ENCODE peak calls at places on chromosomes 7 and 10, in six cellular contexts. Y is MM.1S, F is RWPE1, E is ovary, T is cardiac muscle cell, K is right atrium auricular region. V is an unnamed sample.

GRCh38 chr10:102745157-102745556 is 1.4 kb downstream of the WBP1L start:
- DNase-seq in Y (no peak), F (no peak), E (no peak), T (no peak), K (no peak), V (no peak)

GRCh38 chr7:80918909-80919721 is at the start of gene SEMA3C:
- DNase-seq in Y (peak), F (peak), E (peak), T (peak), K (peak), V (peak)

GRCh38 chr7:27459021-27459728 is 203.5 kb downstream of the HIBADH start:
- DNase-seq in Y (no peak), F (no peak), E (no peak), T (peak), K (no peak), V (no peak)

GRCh38 chr10:70679498-70679897 is 7.2 kb downstream of the ADAMTS14 start:
- DNase-seq in Y (no peak), F (no peak), E (no peak), T (peak), K (peak), V (no peak)

GRCh38 chr7:82044497-82045080 is 274.7 kb upstream of the HGF start:
- DNase-seq in Y (peak), F (peak), E (peak), T (peak), K (peak), V (peak)

GRCh38 chr10:5033061-5033770 is 29.6 kb upstream of the AKR1C2 start:
- DNase-seq in Y (no peak), F (peak), E (no peak), T (peak), K (no peak), V (no peak)

GRCh38 chr7:121605297-121605640 is 209.2 kb upstream of the FAM3C start:
- DNase-seq in Y (peak), F (peak), E (no peak), T (peak), K (no peak), V (no peak)

GRCh38 chr10:30437039-30437781 is 3.2 kb downstream of the MAP3K8 start:
- DNase-seq in Y (peak), F (no peak), E (no peak), T (peak), K (no peak), V (no peak)

GRCh38 chr10:71531485-71532446 is 135.0 kb downstream of the CDH23 start:
- DNase-seq in Y (no peak), F (no peak), E (no peak), T (no peak), K (no peak), V (no peak)

GRCh38 chr7:113936535-113936934 is 17.7 kb upstream of the PPP1R3A start:
- DNase-seq in Y (no peak), F (no peak), E (no peak), T (no peak), K (no peak), V (no peak)

GRCh38 chr7:1193593-1194424 is 33.8 kb upstream of the ZFAND2A start:
- DNase-seq in Y (peak), F (peak), E (no peak), T (peak), K (no peak), V (no peak)

GRCh38 chr7:75866497-75867389 is 12.1 kb upstream of the RHBDD2 start:
- DNase-seq in Y (peak), F (peak), E (peak), T (peak), K (peak), V (peak)

GRCh38 chr10:70433581-70434280 is 7.8 kb downstream of the NODAL start:
- DNase-seq in Y (no peak), F (no peak), E (no peak), T (peak), K (no peak), V (no peak)

GRCh38 chr10:122525788-122526187 is 34.8 kb upstream of the DMBT1 start:
- DNase-seq in Y (no peak), F (no peak), E (no peak), T (peak), K (no peak), V (no peak)

GRCh38 chr10:12852732-12853131 is 148.8 kb downstream of the CCDC3 start:
- DNase-seq in Y (no peak), F (no peak), E (no peak), T (no peak), K (peak), V (no peak)

GRCh38 chr7:155198206-155198892 is 99.3 kb upstream of the INSIG1 start:
- DNase-seq in Y (no peak), F (no peak), E (no peak), T (no peak), K (no peak), V (no peak)

GRCh38 chr7:106858618-106859532 is 6.2 kb upstream of the PIK3CG start:
- DNase-seq in Y (no peak), F (peak), E (no peak), T (peak), K (no peak), V (no peak)

GRCh38 chr10:60114765-60115586 is 208.6 kb upstream of the CCDC6 start:
- DNase-seq in Y (peak), F (no peak), E (no peak), T (peak), K (no peak), V (no peak)

GRCh38 chr7:149261321-149261828 is 621 bp upstream of the ZNF783 start:
- DNase-seq in Y (peak), F (peak), E (no peak), T (peak), K (no peak), V (no peak)

GRCh38 chr10:22573820-22574569 is 140.4 kb downstream of the PIP4K2A start:
- DNase-seq in Y (peak), F (no peak), E (no peak), T (peak), K (no peak), V (no peak)

GRCh38 chr10:78927257-78927995 is 141.3 kb upstream of the ZMIZ1 start:
- DNase-seq in Y (no peak), F (peak), E (no peak), T (no peak), K (no peak), V (no peak)

DNA sequence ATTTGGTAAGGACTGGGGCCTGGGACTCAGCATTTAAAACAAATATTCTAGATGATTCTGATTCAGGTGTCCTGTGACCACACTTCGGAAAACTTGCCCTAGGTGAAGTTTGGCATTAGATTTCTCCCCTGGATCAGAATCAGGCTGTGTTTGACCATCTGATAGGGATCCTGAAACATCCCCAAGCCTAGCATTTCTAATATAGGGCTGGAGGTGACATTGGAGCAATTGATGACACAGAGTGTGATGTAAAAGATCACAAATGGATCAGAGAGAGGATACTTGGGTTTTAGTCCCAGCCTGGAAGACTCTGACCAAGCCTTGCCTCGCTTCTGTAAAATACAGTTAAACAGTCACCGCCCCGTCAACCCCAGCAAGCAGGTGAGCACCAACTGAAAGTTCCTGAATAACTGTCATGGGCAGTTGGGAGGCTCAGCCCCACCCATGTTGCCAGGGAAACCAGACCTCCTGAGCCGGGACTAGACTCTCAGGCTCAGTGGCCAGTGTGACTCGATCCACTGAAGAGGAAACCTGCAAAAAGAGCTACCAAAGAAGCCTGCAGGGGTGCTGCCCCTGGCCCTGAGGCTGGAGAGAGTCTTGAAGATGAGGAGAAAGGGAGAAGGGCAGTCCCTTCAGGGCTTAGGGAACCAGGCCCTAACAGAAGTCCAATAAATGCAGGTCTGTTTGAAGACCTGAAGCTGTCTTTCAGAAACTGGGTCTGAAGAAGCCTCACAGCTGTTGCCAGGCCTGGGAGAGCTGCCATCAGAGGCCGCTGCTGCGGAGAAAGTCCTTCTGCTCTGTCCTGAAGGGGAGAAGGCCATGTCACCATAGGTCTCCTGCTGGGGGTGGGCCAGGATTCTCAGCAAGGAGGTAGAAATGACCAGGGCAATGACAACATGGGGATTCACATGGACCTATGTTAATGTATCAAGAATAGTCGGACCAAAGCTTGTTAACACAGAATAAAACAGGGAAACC is 126.1 kb upstream of the KCNMA1 start:
- DNase-seq in Y (peak), F (no peak), E (no peak), T (no peak), K (no peak), V (no peak)
- H3K27ac ChIP-seq in Y (peak), F (peak), E (no peak), T (peak), K (no peak), V (no peak)

DNA sequence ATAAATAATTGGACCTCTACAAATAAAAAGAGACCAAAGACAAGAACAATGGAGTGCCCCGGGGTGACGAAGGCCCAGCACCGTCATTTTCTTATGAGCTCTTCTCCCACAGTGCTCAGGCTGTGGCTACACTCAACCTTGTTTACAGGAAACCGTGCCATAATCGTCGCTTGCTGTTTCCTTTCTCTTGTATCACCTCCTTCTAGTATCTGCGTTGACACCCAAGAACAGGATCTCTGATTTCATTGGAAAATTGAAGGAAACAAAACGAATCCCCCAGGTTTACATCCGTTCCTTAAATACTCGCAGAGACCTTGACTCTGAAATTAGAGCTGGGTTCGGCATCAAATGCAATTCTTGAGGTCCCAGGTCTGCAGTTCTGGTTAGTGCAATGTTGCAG is 1.7 kb upstream of the IGFBP3 start:
- DNase-seq in Y (peak), F (no peak), E (no peak), T (peak), K (peak), V (no peak)
- H3K27ac ChIP-seq in Y (peak), F (no peak), E (no peak), T (no peak), K (peak), V (peak)

GRCh38 chr10:116866987-116867595 is 17.8 kb downstream of the ENO4 start:
- DNase-seq in Y (no peak), F (no peak), E (no peak), T (peak), K (no peak), V (no peak)
- H3K27ac ChIP-seq in Y (no peak), F (no peak), E (no peak), T (no peak), K (no peak), V (no peak)

GRCh38 chr10:124607693-124608092 is 136.5 kb downstream of the FAM53B start:
- DNase-seq in Y (no peak), F (no peak), E (no peak), T (no peak), K (no peak), V (no peak)

GRCh38 chr10:124605001-124605370 is 139.2 kb downstream of the FAM53B start:
- DNase-seq in Y (no peak), F (no peak), E (peak), T (no peak), K (no peak), V (no peak)

GRCh38 chr10:124605481-124605855 is 138.7 kb downstream of the FAM53B start:
- DNase-seq in Y (no peak), F (no peak), E (peak), T (no peak), K (no peak), V (no peak)

GRCh38 chr10:124606822-124607221 is 137.4 kb downstream of the FAM53B start:
- DNase-seq in Y (no peak), F (no peak), E (no peak), T (no peak), K (no peak), V (no peak)

GRCh38 chr10:124605856-124606812 is 138.0 kb downstream of the FAM53B start:
- DNase-seq in Y (no peak), F (no peak), E (no peak), T (no peak), K (no peak), V (no peak)
- H3K27ac ChIP-seq in Y (no peak), F (no peak), E (no peak), T (no peak), K (no peak), V (no peak)

GRCh38 chr10:84412482-84412881 is 84.1 kb downstream of the CCSER2 start:
- DNase-seq in Y (no peak), F (no peak), E (no peak), T (no peak), K (no peak), V (no peak)

GRCh38 chr10:84416245-84416555 is 87.8 kb downstream of the CCSER2 start:
- DNase-seq in Y (no peak), F (no peak), E (no peak), T (no peak), K (no peak), V (no peak)

GRCh38 chr10:84415539-84416244 is 87.3 kb downstream of the CCSER2 start:
- DNase-seq in Y (no peak), F (no peak), E (no peak), T (peak), K (no peak), V (no peak)
- H3K27ac ChIP-seq in Y (no peak), F (peak), E (no peak), T (no peak), K (no peak), V (no peak)

V was measured in Panc1.